ENCODE peak calls at places on chromosomes 7 and 10, in four cellular contexts. F is PC-9, J is OCI-LY7, Y is GM23338. I is an unnamed sample.

GRCh38 chr10:5589963-5590511 is 65.3 kb downstream of the CALML3 start:
- DNase-seq in F (peak; percentile 72), J (peak; percentile 55), Y (no peak), I (peak; percentile 64)

GRCh38 chr7:14836571-14837189 is 65.9 kb downstream of the DGKB start:
- DNase-seq in F (no peak), J (no peak), Y (peak; percentile 88), I (peak; percentile 84)

GRCh38 chr10:112628951-112629604 is 182.1 kb downstream of the VTI1A start:
- DNase-seq in F (no peak), J (no peak), Y (no peak), I (no peak)

GRCh38 chr7:95526128-95526738 is 40.5 kb downstream of the ASB4 start:
- DNase-seq in F (no peak), J (no peak), Y (no peak), I (no peak)

GRCh38 chr7:105149827-105150226 is 135.8 kb downstream of the KMT2E start:
- DNase-seq in F (no peak), J (no peak), Y (no peak), I (peak; percentile 86)

GRCh38 chr10:73762915-73763314 is 18.7 kb downstream of the SEC24C start:
- DNase-seq in F (peak; percentile 58), J (no peak), Y (no peak), I (peak; percentile 99)

GRCh38 chr7:88628363-88629085 is 131.0 kb upstream of the ZNF804B start:
- DNase-seq in F (no peak), J (no peak), Y (no peak), I (no peak)

GRCh38 chr10:118332948-118333710 is 9.0 kb downstream of the FAM204A start:
- DNase-seq in F (no peak), J (no peak), Y (no peak), I (peak; percentile 18)

GRCh38 chr7:77531038-77531437 is 6.1 kb upstream of the PTPN12 start:
- DNase-seq in F (no peak), J (peak; percentile 47), Y (no peak), I (no peak)

GRCh38 chr10:103273026-103273425 is 3.9 kb upstream of the INA start:
- DNase-seq in F (peak; percentile 95), J (no peak), Y (no peak), I (peak; percentile 97)

GRCh38 chr10:63806330-63806729 is 285.1 kb downstream of the REEP3 start:
- DNase-seq in F (no peak), J (no peak), Y (no peak), I (no peak)

GRCh38 chr7:120843121-120843520 is 14.8 kb downstream of the TSPAN12 start:
- DNase-seq in F (no peak), J (no peak), Y (no peak), I (no peak)

GRCh38 chr10:23448802-23449570 is 10.1 kb downstream of the OTUD1 start:
- DNase-seq in F (no peak), J (peak; percentile 68), Y (no peak), I (no peak)

GRCh38 chr7:96328016-96328415 is 6.1 kb upstream of the SLC25A13 start:
- DNase-seq in F (peak; percentile 47), J (no peak), Y (no peak), I (peak; percentile 86)

GRCh38 chr10:30000802-30001571 is 58.4 kb downstream of the JCAD start:
- DNase-seq in F (peak; percentile 61), J (no peak), Y (no peak), I (peak; percentile 61)

GRCh38 chr10:96651998-96652431 is 65.2 kb upstream of the TM9SF3 start:
- DNase-seq in F (no peak), J (peak; percentile 67), Y (no peak), I (no peak)

GRCh38 chr10:98410135-98410743 is 4.7 kb downstream of the PYROXD2 start:
- DNase-seq in F (no peak), J (no peak), Y (no peak), I (no peak)

GRCh38 chr10:6161913-6162312 is 40.8 kb upstream of the PFKFB3 start:
- DNase-seq in F (no peak), J (no peak), Y (no peak), I (no peak)

GRCh38 chr10:13882112-13882711 is 295.4 kb downstream of the PRPF18 start:
- DNase-seq in F (peak; percentile 97), J (no peak), Y (peak; percentile 93), I (peak; percentile 91)

GRCh38 chr10:103745264-103746247 is 109.8 kb downstream of the SH3PXD2A start:
- DNase-seq in F (peak; percentile 90), J (peak; percentile 83), Y (peak; percentile 46), I (peak; percentile 91)

GRCh38 chr10:24723788-24724380 is at the start of gene ARHGAP21:
- DNase-seq in F (no peak), J (peak; percentile 63), Y (peak; percentile 63), I (peak; percentile 61)

GRCh38 chr10:122154733-122155366 is 116.2 kb upstream of the BTBD16 start:
- DNase-seq in F (no peak), J (no peak), Y (peak; percentile 64), I (no peak)

GRCh38 chr7:149803551-149804074 is 30.2 kb upstream of the ZNF467 start:
- DNase-seq in F (no peak), J (no peak), Y (no peak), I (no peak)

GRCh38 chr10:10803273-10803672 is 214.4 kb upstream of the CELF2 start:
- DNase-seq in F (no peak), J (no peak), Y (no peak), I (no peak)

DNA sequence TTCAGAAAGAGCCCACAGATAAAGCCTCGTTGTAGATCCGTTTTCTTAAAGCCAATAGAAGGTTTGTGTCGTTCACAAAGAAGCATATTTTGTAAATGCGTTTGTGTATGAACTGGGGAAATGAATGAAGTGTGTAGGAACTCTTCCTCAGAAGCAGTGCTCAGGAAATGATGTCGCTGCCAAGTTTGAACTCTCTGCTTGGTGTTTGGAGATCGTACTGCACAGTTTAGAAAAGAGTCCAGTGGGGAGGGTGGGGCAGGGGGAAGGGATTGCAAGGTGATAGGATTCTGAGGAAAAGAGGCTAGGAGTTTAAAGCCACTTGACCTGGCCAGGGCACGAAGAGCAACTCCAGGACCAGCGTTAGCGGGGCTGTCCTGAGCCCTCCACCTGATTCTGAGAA is 122.2 kb downstream of the CUBN start:
- DNase-seq in F (no peak), J (no peak), Y (no peak), I (no peak)
- H2AFZ ChIP-seq in F (no peak overlapping the region), J (no peak overlapping the region), Y (no peak overlapping the region), I (no peak overlapping the region)

GRCh38 chr10:11835061-11835460 is 11.9 kb downstream of the PROSER2 start:
- DNase-seq in F (no peak), J (no peak), Y (no peak), I (no peak)
- TF ChIP-seq CTCF in F (no peak), J (no peak), Y (no peak), I (no peak)

GRCh38 chr10:3100093-3100792 is 32.9 kb downstream of the PFKP start:
- DNase-seq in F (no peak), J (no peak), Y (no peak), I (no peak)

GRCh38 chr10:3099291-3100092 is 32.1 kb downstream of the PFKP start:
- DNase-seq in F (no peak), J (no peak), Y (no peak), I (no peak)

GRCh38 chr10:3100856-3101640 is 33.7 kb downstream of the PFKP start:
- DNase-seq in F (no peak), J (no peak), Y (no peak), I (no peak)

GRCh38 chr10:3097160-3097559 is 29.8 kb downstream of the PFKP start:
- DNase-seq in F (no peak), J (no peak), Y (no peak), I (no peak)

DNA sequence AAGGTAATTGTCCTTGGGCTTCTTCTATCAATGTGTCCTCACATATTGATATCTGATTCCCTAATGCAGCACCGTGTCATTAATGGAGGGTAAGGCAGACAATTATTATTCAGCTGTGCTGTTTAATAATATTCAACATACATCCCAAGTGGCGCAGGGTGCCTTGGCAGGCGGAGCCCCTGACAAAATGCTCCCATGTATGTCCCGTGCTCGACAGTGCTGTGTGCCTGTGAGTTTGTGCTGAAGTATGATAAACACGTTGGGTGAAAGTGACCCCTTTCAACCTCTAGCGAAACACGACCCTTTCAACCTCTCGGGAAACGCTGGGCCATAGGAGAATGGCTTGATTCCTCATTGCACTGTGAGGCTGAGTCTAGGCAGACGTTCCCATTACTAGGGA is 31.3 kb downstream of the PFKP start:
- DNase-seq in F (no peak), J (no peak), Y (no peak), I (no peak)
- H3K4me1 ChIP-seq in F (peaks cover 28% of the 10 kb centered on the region), J (no peaks in the 10 kb centered on the region), Y (peaks cover 16% of the 10 kb centered on the region), I (peaks cover 31% of the 10 kb centered on the region)

GRCh38 chr7:83541187-83541960 is 107.6 kb downstream of the SEMA3E start:
- DNase-seq in F (no peak), J (no peak), Y (no peak), I (no peak)
- H2AFZ ChIP-seq in F (no peak overlapping the region), J (no peak overlapping the region), Y (no peak overlapping the region), I (no peak overlapping the region)

GRCh38 chr7:17971392-17971791 is 31.1 kb upstream of the SNX13 start:
- DNase-seq in F (peak; percentile 31), J (no peak), Y (no peak), I (peak; percentile 41)
- TF ChIP-seq CTCF in F (peak; percentile 58), J (peak; percentile 29), Y (no peak), I (peak; percentile 57)

DNA sequence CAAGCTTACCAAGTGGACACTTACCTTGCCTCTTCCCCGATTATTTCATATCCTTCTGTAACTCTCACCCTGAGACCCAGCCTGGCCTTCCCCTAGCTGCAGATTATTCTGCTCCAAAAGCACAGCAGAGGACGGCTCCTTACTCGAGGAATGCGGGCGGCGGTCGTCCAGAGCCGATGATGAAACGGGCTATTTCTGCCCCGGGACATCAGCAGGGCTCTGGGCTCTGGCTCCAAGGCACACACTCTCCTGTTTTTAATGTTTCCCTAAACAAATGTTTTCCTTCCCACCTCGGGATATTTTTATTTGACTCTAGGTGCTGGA is 342 bp upstream of the C10orf71 start:
- DNase-seq in F (no peak), J (no peak), Y (peak; percentile 42), I (peak; percentile 35)
- H3K4me1 ChIP-seq in F (no peaks in the 10 kb centered on the region), J (peaks cover 17% of the 10 kb centered on the region), Y (no peaks in the 10 kb centered on the region), I (no peaks in the 10 kb centered on the region)